ENCODE peak calls at places on chromosomes 12 and 14, in seven cellular contexts. U is frontal cortex; F is NCI-H748 treated with DMSO at 0.1 percent for 48 hours; K is NCI-H2029 treated with DMSO at 0.1 percent for 48 hours; R is stimulated activated CD4-positive, alpha-beta T cell treated with anti-CD3 and anti-CD28 coated beads, Interleukin-1b, Interleukin-23, amount 100 ng/mL, for 24 hours; O is HFF-Myc; T is right atrium auricular region. H is an unnamed sample.

GRCh38 chr12:27081668-27082091 is 698 bp downstream of the C12orf71 start:
- DNase-seq in T (no peak), K (no peak), R (no peak), U (no peak), O (no peak), F (no peak), H (no peak)

GRCh38 chr14:88203289-88203688 is 119.8 kb downstream of the KCNK10 start:
- DNase-seq in F (no peak), K (no peak), O (no peak), U (no peak), T (no peak), R (no peak), H (no peak)

GRCh38 chr14:21267886-21268611 is 1.2 kb downstream of the HNRNPC start:
- DNase-seq in K (no peak), O (no peak), F (no peak), U (no peak), T (no peak), R (no peak), H (no peak)

GRCh38 chr14:63404906-63405305 is 86.2 kb upstream of the GPHB5 start:
- DNase-seq in K (no peak), U (no peak), F (no peak), O (no peak), R (no peak), T (no peak), H (no peak)

GRCh38 chr12:51517316-51517715 is 73.7 kb upstream of the SCN8A start:
- DNase-seq in O (no peak), U (no peak), K (no peak), F (no peak), R (no peak), T (no peak), H (no peak)

GRCh38 chr14:100486025-100486828 is 101.0 kb downstream of the BEGAIN start:
- DNase-seq in R (peak; percentile 27), F (peak; percentile 12), K (no peak), T (no peak), O (peak; percentile 89), U (peak; percentile 35), H (no peak)

GRCh38 chr12:133026996-133027395 is 10.3 kb upstream of the ZNF84 start:
- DNase-seq in T (no peak), K (no peak), U (no peak), F (no peak), R (no peak), O (no peak), H (no peak)

GRCh38 chr12:54988402-54989054 is 4.0 kb upstream of the TESPA1 start:
- DNase-seq in K (peak; percentile 16), U (peak; percentile 28), F (no peak), T (peak; percentile 63), O (no peak), R (no peak), H (peak; percentile 6)

GRCh38 chr14:68359862-68360552 is 432.9 kb downstream of the ZFP36L1 start:
- DNase-seq in R (no peak), U (no peak), F (no peak), T (peak; percentile 78), K (no peak), O (peak; percentile 42), H (peak; percentile 36)

GRCh38 chr12:32476446-32476845 is 77.1 kb downstream of the FGD4 start:
- DNase-seq in K (no peak), T (no peak), O (no peak), R (no peak), F (no peak), U (no peak), H (no peak)

GRCh38 chr12:87793134-87793533 is 236.1 kb downstream of the C12orf50 start:
- DNase-seq in R (no peak), K (no peak), T (no peak), O (no peak), U (no peak), F (no peak), H (no peak)

GRCh38 chr14:94127330-94127729 is 2.1 kb downstream of the IFI27L2 start:
- DNase-seq in F (no peak), O (no peak), U (no peak), R (no peak), K (no peak), T (peak; percentile 5), H (no peak)

GRCh38 chr12:65603428-65604351 is 220.6 kb upstream of the HMGA2 start:
- DNase-seq in T (peak; percentile 62), K (peak; percentile 8), U (peak; percentile 7), O (peak; percentile 70), F (no peak), R (no peak), H (no peak)

GRCh38 chr12:19641235-19642080 is 202.2 kb downstream of the AEBP2 start:
- DNase-seq in K (no peak), U (no peak), O (no peak), R (no peak), F (no peak), T (no peak), H (no peak)

GRCh38 chr14:39762576-39763401 is 330.6 kb upstream of the FBXO33 start:
- DNase-seq in O (no peak), F (no peak), K (no peak), R (no peak), U (no peak), T (no peak), H (peak; percentile 4)

GRCh38 chr14:89720076-89720687 is 234.3 kb downstream of the EFCAB11 start:
- DNase-seq in U (no peak), R (no peak), K (no peak), O (no peak), T (no peak), F (no peak), H (no peak)

GRCh38 chr14:36070056-36071043 is 106.2 kb downstream of the PTCSC3 start:
- DNase-seq in F (peak; percentile 72), K (peak; percentile 99), U (peak; percentile 46), T (no peak), R (peak; percentile 5), O (no peak), H (peak; percentile 45)

GRCh38 chr14:74834682-74835392 is 41.1 kb downstream of the PROX2 start:
- DNase-seq in T (no peak), R (no peak), O (no peak), U (no peak), F (no peak), K (no peak), H (no peak)

GRCh38 chr14:44154446-44154845 is 352.6 kb downstream of the FSCB start:
- DNase-seq in T (no peak), K (no peak), U (no peak), F (no peak), O (no peak), R (no peak), H (no peak)

GRCh38 chr14:74551903-74552371 is 58.4 kb downstream of the ISCA2 start:
- DNase-seq in R (no peak), T (peak; percentile 59), U (peak; percentile 54), K (no peak), F (no peak), O (no peak), H (peak; percentile 21)

GRCh38 chr14:79597561-79597960 is 613.7 kb downstream of the DIO2 start:
- DNase-seq in U (no peak), T (no peak), O (no peak), K (no peak), F (no peak), R (no peak), H (no peak)

GRCh38 chr14:103548463-103549351 is 13.8 kb downstream of the BAG5 start:
- DNase-seq in F (no peak), U (no peak), T (no peak), R (no peak), K (no peak), O (no peak), H (peak; percentile 27)

GRCh38 chr14:22671622-22672021 is 27.5 kb upstream of the OR6J1 start:
- DNase-seq in U (no peak), K (no peak), O (no peak), T (no peak), R (no peak), F (no peak), H (no peak)

GRCh38 chr12:80059875-80060274 is 39.5 kb upstream of the OTOGL start:
- DNase-seq in F (no peak), R (no peak), O (no peak), K (no peak), U (no peak), T (no peak), H (no peak)

GRCh38 chr12:121443193-121443829 is 43.4 kb downstream of the RNF34 start:
- DNase-seq in U (peak; percentile 96), O (peak; percentile 35), T (peak; percentile 74), R (peak; percentile 55), K (peak; percentile 46), F (peak; percentile 53), H (peak; percentile 56)

GRCh38 chr12:28814246-28814645 is 334.8 kb upstream of the FAR2 start:
- DNase-seq in U (no peak), O (no peak), T (no peak), F (no peak), R (no peak), K (no peak), H (no peak)

GRCh38 chr14:71136386-71137060 is 229.3 kb downstream of the PCNX1 start:
- DNase-seq in U (no peak), K (no peak), T (no peak), O (no peak), R (no peak), F (no peak), H (no peak)

GRCh38 chr12:40287369-40287975 is 62.7 kb downstream of the LRRK2 start:
- DNase-seq in F (no peak), T (no peak), R (no peak), O (no peak), U (no peak), K (no peak), H (no peak)

GRCh38 chr12:12403264-12404248 is 46.7 kb downstream of the BORCS5 start:
- DNase-seq in K (no peak), F (no peak), U (no peak), T (no peak), R (no peak), O (no peak), H (no peak)

GRCh38 chr14:98144964-98145363 is 1127.0 kb downstream of the BCL11B start:
- DNase-seq in K (no peak), T (no peak), R (no peak), F (no peak), U (no peak), O (no peak), H (no peak)

GRCh38 chr14:104171029-104171697 is 32.8 kb downstream of the KIF26A start:
- DNase-seq in R (no peak), T (no peak), U (no peak), K (no peak), O (no peak), F (no peak), H (no peak)

GRCh38 chr14:92460916-92461579 is 52.5 kb upstream of the RIN3 start:
- DNase-seq in F (no peak), U (no peak), R (no peak), K (no peak), O (peak; percentile 69), T (peak; percentile 64), H (no peak)

GRCh38 chr12:106090586-106091411 is 48.0 kb downstream of the NUAK1 start:
- DNase-seq in O (peak; percentile 43), T (peak; percentile 85), K (no peak), R (no peak), F (no peak), U (no peak), H (no peak)

GRCh38 chr12:3152892-3153291 is 75.7 kb downstream of the TSPAN9 start:
- DNase-seq in R (no peak), T (no peak), K (peak; percentile 30), O (no peak), F (no peak), U (no peak), H (no peak)

GRCh38 chr12:93163260-93164036 is 214.3 kb upstream of the NUDT4 start:
- DNase-seq in T (no peak), F (no peak), U (no peak), R (no peak), O (no peak), K (no peak), H (no peak)

GRCh38 chr14:54699735-54700134 is 132.8 kb downstream of the SAMD4A start:
- DNase-seq in R (no peak), T (no peak), U (no peak), K (no peak), F (no peak), O (no peak), H (no peak)

GRCh38 chr12:14257734-14258467 is 107.6 kb upstream of the ATF7IP start:
- DNase-seq in K (peak; percentile 98), U (no peak), F (no peak), R (peak; percentile 62), T (peak; percentile 97), O (peak; percentile 100), H (peak; percentile 59)

GRCh38 chr12:27460471-27460978 is 14.0 kb downstream of the SMCO2 start:
- DNase-seq in R (no peak), K (no peak), U (no peak), T (no peak), O (no peak), F (no peak), H (no peak)